ENCODE peak calls at places on chromosome 3, in four cellular contexts. O, F, K and E are unnamed samples.

GRCh38 chr3:38651153-38651789 is 1.8 kb upstream of the SCN5A start:
- DNase-seq in O (peak), F (peak), K (no peak), E (peak)

GRCh38 chr3:138234401-138235179 is 47.5 kb downstream of the ARMC8 start:
- DNase-seq in O (no peak), F (no peak), K (no peak), E (no peak)

GRCh38 chr3:100400424-100400781 is 486 bp downstream of the TOMM70 start:
- DNase-seq in O (peak), F (no peak), K (no peak), E (no peak)

GRCh38 chr3:112403101-112403500 is 70.1 kb downstream of the CD200 start:
- DNase-seq in O (no peak), F (no peak), K (no peak), E (no peak)

GRCh38 chr3:161316006-161316689 is 55.2 kb downstream of the SPTSSB start:
- DNase-seq in O (no peak), F (no peak), K (no peak), E (no peak)

GRCh38 chr3:45473841-45474240 is 85.5 kb downstream of the LARS2 start:
- DNase-seq in O (no peak), F (no peak), K (no peak), E (no peak)

GRCh38 chr3:42263354-42264346 is 2.3 kb downstream of the CCK start:
- DNase-seq in O (no peak), F (no peak), K (no peak), E (peak)

GRCh38 chr3:119240101-119240581 is 537 bp downstream of the B4GALT4 start:
- DNase-seq in O (peak), F (peak), K (no peak), E (no peak)

GRCh38 chr3:118932822-118933558 is 101.7 kb downstream of the IGSF11 start:
- DNase-seq in O (no peak), F (no peak), K (no peak), E (no peak)

GRCh38 chr3:25889132-25889917 is 99.4 kb downstream of the OXSM start:
- DNase-seq in O (no peak), F (no peak), K (no peak), E (no peak)

GRCh38 chr3:4744405-4745239 is 234.6 kb upstream of the BHLHE40 start:
- DNase-seq in O (peak), F (no peak), K (no peak), E (no peak)

GRCh38 chr3:179158336-179159039 is 10.3 kb downstream of the PIK3CA start:
- DNase-seq in O (no peak), F (no peak), K (no peak), E (no peak)

GRCh38 chr3:112699436-112699978 is 58.6 kb upstream of the CCDC80 start:
- DNase-seq in O (no peak), F (no peak), K (no peak), E (peak)

GRCh38 chr3:57737840-57738239 is 18.3 kb upstream of the SLMAP start:
- DNase-seq in O (no peak), F (no peak), K (no peak), E (no peak)

GRCh38 chr3:151969026-151969658 is 95.7 kb downstream of the SUCNR1 start:
- DNase-seq in O (no peak), F (no peak), K (no peak), E (no peak)

GRCh38 chr3:14413381-14414071 is 11.1 kb downstream of the SLC6A6 start:
- DNase-seq in O (no peak), F (no peak), K (peak), E (no peak)

GRCh38 chr3:79954756-79955155 is 187.0 kb upstream of the ROBO1 start:
- DNase-seq in O (no peak), F (no peak), K (no peak), E (no peak)

GRCh38 chr3:151895881-151896661 is 22.6 kb downstream of the SUCNR1 start:
- DNase-seq in O (no peak), F (no peak), K (no peak), E (no peak)

GRCh38 chr3:96931491-96931890 is 117.1 kb downstream of the EPHA6 start:
- DNase-seq in O (no peak), F (no peak), K (no peak), E (no peak)

GRCh38 chr3:100067589-100067988 is 46.7 kb downstream of the FILIP1L start:
- DNase-seq in O (no peak), F (no peak), K (no peak), E (no peak)

GRCh38 chr3:78825118-78825857 is 942.5 kb downstream of the ROBO1 start:
- DNase-seq in O (no peak), F (no peak), K (no peak), E (no peak)

GRCh38 chr3:113678773-113679172 is 17.7 kb downstream of the USF3 start:
- DNase-seq in O (no peak), F (no peak), K (no peak), E (no peak)

GRCh38 chr3:156615592-156616173 is 58.7 kb upstream of the TIPARP start:
- DNase-seq in O (no peak), F (no peak), K (no peak), E (no peak)

GRCh38 chr3:48064292-48064829 is 48.1 kb upstream of the MAP4 start:
- DNase-seq in O (no peak), F (no peak), K (no peak), E (no peak)

GRCh38 chr3:191470080-191470479 is 9.1 kb downstream of the PYDC2 start:
- DNase-seq in O (no peak), F (no peak), K (no peak), E (no peak)

GRCh38 chr3:98734737-98735136 is 28.4 kb upstream of the ST3GAL6 start:
- DNase-seq in O (no peak), F (no peak), K (no peak), E (no peak)

GRCh38 chr3:9503283-9503682 is 50.3 kb downstream of the LHFPL4 start:
- DNase-seq in O (peak), F (peak), K (peak), E (peak)

GRCh38 chr3:10437272-10437994 is 68.0 kb downstream of the ATP2B2 start:
- DNase-seq in O (no peak), F (no peak), K (no peak), E (no peak)

GRCh38 chr3:29646042-29646441 is 365.2 kb downstream of the RBMS3 start:
- DNase-seq in O (no peak), F (no peak), K (no peak), E (no peak)

GRCh38 chr3:65591313-65591712 is 447.4 kb downstream of the MAGI1 start:
- DNase-seq in O (no peak), F (no peak), K (no peak), E (no peak)

GRCh38 chr3:40720351-40720750 is 195.6 kb downstream of the ZNF621 start:
- DNase-seq in O (peak), F (no peak), K (no peak), E (no peak)

GRCh38 chr3:197559662-197560061 is 3.9 kb upstream of the BDH1 start:
- DNase-seq in O (no peak), F (no peak), K (no peak), E (no peak)

DNA sequence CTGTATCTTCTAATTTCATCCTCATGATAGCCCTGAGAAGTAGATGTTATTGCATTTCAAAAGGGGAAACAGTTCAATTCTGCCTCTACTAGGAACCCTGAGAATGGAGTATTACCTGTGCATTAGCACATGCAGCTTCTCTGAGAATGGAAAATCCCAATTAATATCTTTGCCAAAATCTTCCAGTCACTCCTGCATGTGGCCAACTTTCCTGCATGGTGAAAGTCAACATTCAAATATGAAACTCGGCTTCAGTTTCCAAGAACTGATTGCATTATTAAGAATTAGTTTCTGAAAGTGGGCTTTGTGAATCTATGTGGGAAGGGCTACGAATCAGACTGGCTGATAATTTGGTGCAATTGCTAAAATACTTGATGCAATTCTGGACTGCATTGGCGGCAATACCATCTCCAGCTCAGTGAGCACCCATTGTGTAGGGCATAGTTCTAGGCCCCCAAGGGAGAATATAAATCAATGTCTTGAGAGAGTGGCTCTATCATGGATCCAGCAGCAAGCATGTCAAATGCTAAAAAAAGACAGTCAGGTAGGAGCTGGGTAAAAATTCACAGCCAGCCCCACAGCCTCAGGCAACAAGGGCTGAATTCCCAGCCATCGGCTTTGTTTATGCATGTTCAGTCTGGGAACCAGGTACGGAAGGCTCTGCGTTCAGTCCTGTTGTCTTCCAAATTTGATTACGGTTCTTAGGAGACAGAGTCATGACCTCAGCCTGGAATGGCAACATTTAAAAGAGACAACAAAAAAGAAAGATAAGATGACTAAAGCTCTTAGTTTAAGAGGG is 18.8 kb upstream of the BCL6 start:
- DNase-seq in O (no peak), F (no peak), K (no peak), E (no peak)
- TF ChIP-seq ZNF274 in O (no peak), F (no peak), K (no peak), E (no peak)

GRCh38 chr3:187227658-187228258 is 30.5 kb downstream of the RTP1 start:
- DNase-seq in O (no peak), F (no peak), K (no peak), E (no peak)
- TF ChIP-seq FOSL1 in O (no peak), F (no peak), K (no peak), E (no peak)

DNA sequence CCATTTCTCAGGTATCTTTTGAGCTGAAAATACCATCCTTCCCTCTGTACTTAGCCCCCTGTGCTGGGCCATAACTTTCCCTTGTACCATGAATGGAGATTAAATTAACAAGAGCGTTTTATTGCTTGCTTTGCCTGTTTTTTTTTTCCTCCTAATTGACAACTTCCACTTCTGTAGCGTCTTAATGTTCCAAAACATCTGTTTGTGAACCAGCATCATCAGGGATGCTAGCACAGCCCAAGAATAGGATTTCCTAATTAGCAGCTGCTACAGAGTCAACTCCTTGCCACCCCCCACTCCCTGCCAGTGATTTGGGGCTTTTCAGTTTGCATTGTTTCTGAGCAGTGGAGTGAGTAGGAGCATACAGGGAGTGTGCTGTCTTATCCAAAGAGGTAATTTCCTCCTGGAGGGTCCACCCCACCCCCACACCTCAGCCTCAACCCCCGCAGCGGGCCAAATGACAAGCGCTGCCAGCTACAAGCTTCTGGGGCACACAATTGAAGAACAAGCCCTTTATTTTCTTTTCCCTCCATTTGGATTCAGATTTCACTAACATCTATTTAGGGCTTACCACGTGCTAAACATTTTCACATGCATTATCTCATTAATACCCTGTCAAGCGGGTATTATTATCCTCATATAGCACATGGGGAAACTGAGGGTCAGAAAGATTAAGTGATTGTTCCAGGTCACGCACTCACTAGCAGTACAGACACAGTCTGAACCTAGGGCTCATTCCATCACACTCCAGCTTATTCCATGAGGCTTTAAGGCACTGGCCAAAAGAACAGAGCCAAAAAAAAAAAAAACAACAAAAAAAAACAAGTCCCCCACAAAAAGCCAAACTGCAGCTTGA is 16.5 kb downstream of the HEG1 start:
- DNase-seq in O (no peak), F (no peak), K (no peak), E (no peak)
- TF ChIP-seq ZNF274 in O (no peak), F (no peak), K (no peak), E (no peak)

DNA sequence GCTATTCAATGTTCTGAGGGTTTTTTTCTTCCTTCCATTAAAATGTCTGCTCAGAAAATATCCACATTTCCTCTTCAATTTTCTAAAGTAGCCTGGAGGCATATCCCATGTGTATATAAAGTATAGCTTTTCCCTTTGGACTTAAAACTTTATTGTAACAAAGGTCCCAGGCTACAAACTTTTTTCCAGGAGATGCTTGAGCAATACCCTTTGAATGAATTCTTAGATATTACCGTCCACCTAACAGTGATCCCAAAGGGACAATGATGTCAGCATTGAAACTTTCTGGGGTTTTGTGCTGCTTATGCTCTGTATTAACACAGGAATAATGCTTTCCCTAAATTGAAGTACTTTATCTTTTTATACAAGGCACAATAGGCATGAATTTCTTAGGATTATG is 525.2 kb downstream of the CADM2 start:
- DNase-seq in O (no peak), F (no peak), K (no peak), E (no peak)
- TF ChIP-seq FOSL1 in O (no peak), F (no peak), K (no peak), E (no peak)

GRCh38 chr3:52633786-52634185 is 51.9 kb downstream of the PBRM1 start:
- DNase-seq in O (no peak), F (no peak), K (no peak), E (no peak)
- TF ChIP-seq ZNF274 in O (no peak), F (no peak), K (no peak), E (no peak)

GRCh38 chr3:126262227-126262626 is 81.8 kb upstream of the ALDH1L1 start:
- DNase-seq in O (no peak), F (no peak), K (no peak), E (no peak)

GRCh38 chr3:126259411-126260391 is 79.3 kb upstream of the ALDH1L1 start:
- DNase-seq in O (peak), F (peak), K (no peak), E (no peak)

GRCh38 chr3:126258670-126259069 is 78.3 kb upstream of the ALDH1L1 start:
- DNase-seq in O (no peak), F (peak), K (no peak), E (no peak)

GRCh38 chr3:126263539-126263938 is 83.2 kb upstream of the ALDH1L1 start:
- DNase-seq in O (no peak), F (no peak), K (no peak), E (no peak)

GRCh38 chr3:126261037-126261436 is 80.7 kb upstream of the ALDH1L1 start:
- DNase-seq in O (peak), F (no peak), K (no peak), E (no peak)
- TF ChIP-seq FOSL1 in O (no peak), F (no peak), K (no peak), E (no peak)